ENCODE peak calls at places on chromosomes 16 and 17, in eight cellular contexts. X, M, W, D, C, N, A and L are unnamed samples.

GRCh38 chr17:15659663-15660062 is 24.4 kb downstream of the TRIM16 start:
- DNase-seq in X (no peak), M (peak), W (peak), D (no peak), C (no peak), N (no peak), A (peak), L (no peak)

GRCh38 chr16:14148569-14148968 is 77.5 kb downstream of the MRTFB start:
- DNase-seq in X (no peak), M (no peak), W (no peak), D (no peak), C (no peak), N (peak), A (no peak), L (no peak)

GRCh38 chr16:69872888-69873287 is 78.2 kb upstream of the CLEC18A start:
- DNase-seq in X (no peak), M (no peak), W (no peak), D (no peak), C (no peak), N (no peak), A (no peak), L (no peak)

GRCh38 chr17:29263916-29264315 is 17.3 kb downstream of the CRYBA1 start:
- DNase-seq in X (no peak), M (no peak), W (no peak), D (no peak), C (no peak), N (no peak), A (no peak), L (no peak)

GRCh38 chr17:49557204-49558024 is 18.3 kb upstream of the NXPH3 start:
- DNase-seq in X (peak), M (peak), W (no peak), D (no peak), C (no peak), N (peak), A (no peak), L (no peak)

GRCh38 chr17:63571632-63572310 is 21.5 kb downstream of the DCAF7 start:
- DNase-seq in X (no peak), M (no peak), W (no peak), D (no peak), C (no peak), N (peak), A (no peak), L (peak)

GRCh38 chr17:32310927-32311568 is 30.9 kb downstream of the C17orf75 start:
- DNase-seq in X (no peak), M (no peak), W (no peak), D (no peak), C (peak), N (no peak), A (no peak), L (no peak)

GRCh38 chr16:74448990-74449389 is 27.7 kb upstream of the CLEC18B start:
- DNase-seq in X (peak), M (peak), W (peak), D (no peak), C (peak), N (peak), A (peak), L (peak)

GRCh38 chr17:64455993-64456885 is 7.3 kb downstream of the MILR1 start:
- DNase-seq in X (no peak), M (no peak), W (no peak), D (no peak), C (no peak), N (no peak), A (no peak), L (no peak)

GRCh38 chr16:66069576-66069975 is 296.9 kb upstream of the CDH5 start:
- DNase-seq in X (no peak), M (no peak), W (no peak), D (no peak), C (no peak), N (peak), A (no peak), L (no peak)

GRCh38 chr17:78154903-78155811 is 9.0 kb downstream of the C17orf99 start:
- DNase-seq in X (no peak), M (no peak), W (no peak), D (peak), C (no peak), N (no peak), A (no peak), L (no peak)

GRCh38 chr16:89795676-89796075 is 20.8 kb downstream of the FANCA start:
- DNase-seq in X (no peak), M (no peak), W (no peak), D (no peak), C (no peak), N (no peak), A (no peak), L (no peak)

GRCh38 chr17:32564325-32564724 is 77.5 kb downstream of the CDK5R1 start:
- DNase-seq in X (no peak), M (no peak), W (no peak), D (no peak), C (no peak), N (no peak), A (no peak), L (no peak)

GRCh38 chr16:50680907-50681885 is at the start of gene SNX20:
- DNase-seq in X (no peak), M (no peak), W (peak), D (peak), C (peak), N (no peak), A (no peak), L (no peak)

GRCh38 chr17:29615048-29615385 is 7.7 kb downstream of the CORO6 start:
- DNase-seq in X (no peak), M (peak), W (no peak), D (no peak), C (no peak), N (no peak), A (no peak), L (no peak)

GRCh38 chr17:76905836-76906235 is 37.6 kb downstream of the MGAT5B start:
- DNase-seq in X (no peak), M (no peak), W (no peak), D (no peak), C (no peak), N (no peak), A (no peak), L (no peak)

GRCh38 chr17:45170976-45171337 is 9.3 kb downstream of the HEXIM2 start:
- DNase-seq in X (peak), M (peak), W (peak), D (no peak), C (peak), N (peak), A (peak), L (peak)
- TF ChIP-seq POLR2A in X (no peak), M (peak), W (no peak), D (no peak), C (no peak), N (no peak), A (peak), L (no peak)

DNA sequence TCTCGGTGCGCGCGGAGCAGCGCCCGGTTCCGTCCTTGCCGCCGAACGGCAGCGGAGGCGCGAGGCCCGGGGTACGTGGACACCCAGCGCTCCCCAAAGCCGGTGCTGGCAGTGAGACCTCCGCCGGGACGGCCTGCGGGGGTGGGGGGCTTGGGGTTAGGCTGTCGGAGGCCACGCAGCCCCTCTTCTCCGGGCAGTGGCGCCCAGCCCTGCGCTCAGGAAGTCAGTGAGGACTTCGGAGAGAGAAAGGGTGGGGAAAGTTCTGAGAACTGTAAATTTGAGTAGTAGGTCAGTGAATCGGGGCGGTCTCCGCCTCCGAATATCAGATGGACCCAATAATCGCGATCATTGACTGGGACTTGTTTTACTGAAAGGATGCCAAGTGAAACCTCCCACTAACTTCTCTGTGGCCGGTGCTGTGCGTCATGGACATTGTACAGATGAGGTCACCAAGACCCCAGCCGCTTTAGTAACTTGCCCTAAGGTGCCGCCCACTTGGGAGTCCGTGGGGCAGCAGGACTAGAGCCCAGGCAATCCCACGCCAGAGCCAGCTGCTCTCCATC is 468 bp downstream of the IL4R start:
- DNase-seq in X (peak), M (peak), W (peak), D (no peak), C (peak), N (peak), A (peak), L (peak)
- TF ChIP-seq POLR2A in X (no peak), M (peak), W (peak), D (peak), C (no peak), N (peak), A (no peak), L (no peak)

GRCh38 chr16:4180511-4180910 is 61.4 kb downstream of the SRL start:
- DNase-seq in X (no peak), M (no peak), W (no peak), D (no peak), C (no peak), N (no peak), A (no peak), L (no peak)

GRCh38 chr16:4179763-4180260 is 62.1 kb downstream of the SRL start:
- DNase-seq in X (no peak), M (no peak), W (no peak), D (no peak), C (no peak), N (no peak), A (no peak), L (no peak)

GRCh38 chr16:4182581-4183257 is 59.2 kb downstream of the SRL start:
- DNase-seq in X (no peak), M (no peak), W (no peak), D (no peak), C (no peak), N (no peak), A (no peak), L (no peak)

GRCh38 chr16:4183258-4184037 is 58.4 kb downstream of the SRL start:
- DNase-seq in X (peak), M (peak), W (peak), D (peak), C (peak), N (peak), A (peak), L (peak)

DNA sequence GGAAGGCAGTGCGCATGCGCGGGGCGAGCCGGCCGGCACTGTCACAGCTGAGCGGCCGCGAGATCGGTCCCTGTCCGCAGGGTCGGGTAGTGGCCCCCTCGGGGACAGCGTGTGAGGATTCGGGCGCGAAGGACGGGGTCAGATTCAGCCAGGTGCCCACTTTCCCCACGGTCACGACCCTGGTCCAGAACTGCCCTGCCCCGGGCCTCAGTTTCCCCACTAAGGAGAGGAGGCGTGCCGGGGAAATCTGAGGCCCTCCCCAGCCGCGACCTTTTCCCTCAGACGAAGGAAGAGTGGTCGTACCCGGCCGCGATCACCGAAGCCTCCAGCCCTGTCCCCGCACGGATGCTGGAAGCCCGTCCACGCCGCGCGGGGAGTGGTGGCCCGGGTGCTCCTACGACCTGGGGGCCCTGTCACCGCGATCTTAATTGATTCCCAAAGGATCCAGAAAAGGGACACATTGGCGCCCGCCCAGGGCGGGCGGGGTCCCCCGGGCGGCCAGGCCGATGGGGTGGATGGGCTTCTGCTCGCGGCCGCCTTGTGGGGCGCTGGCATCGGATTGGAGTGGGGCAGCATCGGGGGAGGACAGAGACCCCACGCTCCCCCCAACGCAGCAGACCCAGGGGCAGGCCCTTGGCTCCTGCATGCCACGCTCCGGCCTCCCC is 57.7 kb downstream of the SRL start:
- DNase-seq in X (no peak), M (peak), W (no peak), D (no peak), C (no peak), N (no peak), A (peak), L (no peak)
- TF ChIP-seq POLR2A in X (peak), M (no peak), W (no peak), D (no peak), C (no peak), N (no peak), A (no peak), L (peak)

DNA sequence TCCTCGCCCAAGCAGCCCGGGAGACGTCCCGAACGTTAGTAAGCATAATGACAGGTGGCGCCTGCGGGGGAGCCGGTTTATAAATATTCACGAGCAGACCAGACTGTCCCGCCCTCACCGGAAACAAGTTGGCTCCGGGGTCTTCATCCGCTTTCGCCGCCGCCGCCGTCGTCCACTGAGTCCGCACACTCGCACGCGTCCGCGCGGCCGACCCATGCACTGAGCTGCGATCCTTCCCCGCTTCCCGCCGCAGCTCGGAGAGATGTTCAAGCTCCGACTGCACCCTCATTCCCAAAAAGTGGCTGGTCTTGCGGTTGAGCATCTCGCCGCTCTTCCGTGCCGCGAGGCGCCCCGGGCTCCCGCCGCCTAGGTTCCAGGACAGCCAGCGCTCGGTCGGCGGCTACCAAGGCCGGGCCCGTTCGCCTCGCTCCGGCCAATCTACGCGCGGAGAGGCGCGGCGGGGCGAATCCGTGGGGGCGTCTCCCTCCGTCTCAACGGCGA is 385 bp downstream of the CFAP119 start:
- DNase-seq in X (no peak), M (no peak), W (no peak), D (no peak), C (peak), N (peak), A (no peak), L (no peak)
- TF ChIP-seq POLR2A in X (no peak), M (no peak), W (no peak), D (no peak), C (no peak), N (peak), A (no peak), L (no peak)

DNA sequence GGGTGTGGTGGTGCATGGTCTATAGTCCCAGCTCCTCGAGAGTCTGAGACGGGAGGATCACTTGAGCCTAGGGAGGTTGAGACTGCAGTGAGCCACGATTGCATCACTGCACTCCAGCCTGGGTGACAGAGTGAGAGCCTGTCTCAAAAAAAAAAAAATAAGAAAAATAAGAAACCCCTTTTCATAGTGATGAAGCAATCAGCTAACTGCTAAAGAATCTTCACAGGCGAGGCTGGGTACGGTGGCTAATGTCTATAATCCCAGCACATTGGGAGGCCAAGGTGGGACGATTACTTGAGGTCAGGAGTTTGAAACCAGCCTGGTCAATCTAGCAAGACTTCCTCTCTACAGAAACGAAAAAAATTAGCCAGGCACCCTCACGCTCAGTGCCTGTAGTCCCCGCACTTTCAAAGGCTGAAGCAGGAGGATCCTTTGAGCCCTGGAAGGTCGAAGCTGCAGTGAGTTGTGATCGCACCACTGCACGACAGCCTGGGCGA is 766 bp downstream of the SLFN12L start:
- DNase-seq in X (no peak), M (no peak), W (no peak), D (no peak), C (no peak), N (no peak), A (no peak), L (no peak)
- TF ChIP-seq POLR2A in X (no peak), M (no peak), W (no peak), D (peak), C (no peak), N (no peak), A (no peak), L (no peak)

DNA sequence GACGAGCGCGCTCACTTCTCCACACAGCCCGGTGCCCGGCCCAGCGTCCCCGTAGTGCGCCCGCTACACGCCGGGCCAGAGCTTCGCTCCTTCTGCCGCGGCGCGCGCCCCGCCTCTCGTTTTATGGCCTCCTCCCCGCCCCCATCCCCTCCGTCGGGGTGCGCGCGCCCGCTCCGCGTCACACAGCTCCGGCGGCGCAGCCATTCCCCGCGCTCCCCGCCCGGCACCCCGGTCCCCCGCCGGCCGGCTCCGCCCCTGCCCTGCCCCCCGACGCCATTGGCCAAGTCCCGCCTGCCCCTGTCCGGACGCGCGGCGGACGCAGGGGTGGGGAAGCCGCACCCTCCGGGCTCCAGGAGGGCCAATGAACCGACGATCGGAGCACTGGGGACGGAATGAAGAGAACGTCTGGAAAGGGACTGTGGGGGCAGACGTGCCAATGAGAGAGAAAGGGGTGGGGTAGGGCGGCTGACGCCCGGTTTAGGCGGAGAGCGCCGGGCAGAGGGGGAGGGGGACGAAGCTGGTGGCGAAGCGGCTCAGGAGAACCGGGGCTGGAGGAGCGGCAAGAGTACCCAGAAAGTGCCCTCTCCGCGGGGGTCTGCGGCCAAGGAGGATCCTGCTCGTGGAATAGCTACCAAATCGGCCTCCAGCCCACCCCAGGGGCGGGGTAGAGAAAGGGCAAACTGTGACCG is at the start of gene TOB1:
- DNase-seq in X (peak), M (peak), W (peak), D (peak), C (peak), N (peak), A (peak), L (peak)
- TF ChIP-seq POLR2A in X (peak), M (peak), W (peak), D (peak), C (peak), N (peak), A (peak), L (peak)

DNA sequence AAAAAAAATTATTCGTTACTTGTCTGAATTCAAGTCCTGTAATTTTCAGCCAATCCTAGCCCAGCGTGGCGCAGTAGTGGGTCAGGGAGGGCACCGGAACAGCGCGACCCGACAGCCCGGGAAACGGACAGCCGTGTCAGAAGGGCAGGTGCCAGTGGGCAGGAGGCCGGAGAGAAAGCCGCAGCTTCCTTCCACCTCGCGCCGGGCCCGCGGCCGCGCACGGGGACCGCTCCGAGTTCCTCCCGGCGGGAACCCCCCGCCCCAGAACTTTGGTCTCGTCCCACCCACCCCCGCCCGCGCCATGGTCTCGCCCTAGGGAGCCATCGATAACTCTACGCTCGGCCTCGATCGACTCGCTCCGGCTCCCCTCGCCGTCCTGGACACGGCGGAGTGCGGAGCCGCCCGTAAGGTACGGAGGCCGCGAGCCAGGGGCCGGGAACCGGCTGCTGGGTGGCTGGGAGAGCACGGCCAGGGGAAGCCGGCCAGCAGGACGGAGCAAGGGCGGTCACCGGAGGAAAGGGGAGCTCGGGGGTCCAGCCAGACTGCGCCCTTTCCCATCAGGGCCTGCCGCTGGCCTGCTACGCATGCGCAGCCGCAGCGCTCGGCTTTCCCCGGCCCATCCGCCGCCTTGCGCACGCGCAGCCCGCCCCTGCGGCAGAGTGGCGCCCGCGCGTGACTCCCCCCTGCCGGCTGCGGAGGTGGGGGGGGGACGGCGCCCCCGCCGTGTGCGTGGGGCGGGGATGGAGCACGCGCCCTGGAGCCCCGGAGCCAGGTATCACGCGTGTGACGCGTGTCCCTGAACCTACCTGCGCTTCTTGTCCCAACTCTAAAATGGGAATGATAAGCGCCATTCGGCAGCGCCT is at the start of gene MLST8:
- DNase-seq in X (peak), M (peak), W (peak), D (peak), C (peak), N (peak), A (peak), L (peak)
- TF ChIP-seq POLR2A in X (peak), M (peak), W (peak), D (peak), C (peak), N (peak), A (peak), L (peak)